ENCODE peak calls at places on chromosomes 5 and 9, in four cellular contexts. I, W, L and E are unnamed samples.

GRCh38 chr5:135110941-135111596 is 77.0 kb upstream of the PITX1 start:
- DNase-seq in W (peak; percentile 87), I (no peak), L (no peak), E (peak; percentile 52)

GRCh38 chr5:103881560-103881959 is 319.0 kb upstream of the NUDT12 start:
- DNase-seq in L (no peak), I (no peak), W (no peak), E (no peak)

GRCh38 chr5:41871866-41872265 is 1.6 kb upstream of the OXCT1 start:
- DNase-seq in L (peak; percentile 33), I (peak; percentile 82), W (peak; percentile 41), E (no peak)

GRCh38 chr9:1946506-1946905 is 68.6 kb upstream of the SMARCA2 start:
- DNase-seq in L (no peak), W (no peak), I (no peak), E (no peak)

GRCh38 chr5:37709020-37709419 is 130.8 kb downstream of the GDNF start:
- DNase-seq in I (no peak), L (no peak), W (no peak), E (no peak)

GRCh38 chr5:136364307-136364706 is 1.0 kb downstream of the TRPC7 start:
- DNase-seq in L (no peak), W (no peak), I (no peak), E (no peak)

GRCh38 chr9:110894731-110895130 is 143.5 kb downstream of the LPAR1 start:
- DNase-seq in I (no peak), L (no peak), W (no peak), E (no peak)

GRCh38 chr5:152271420-152271819 is 133.7 kb downstream of the NMUR2 start:
- DNase-seq in L (no peak), I (peak; percentile 52), W (peak; percentile 45), E (peak; percentile 3)

GRCh38 chr5:169904059-169904458 is 76.2 kb downstream of the INSYN2B start:
- DNase-seq in L (peak; percentile 31), I (peak; percentile 54), W (peak; percentile 18), E (no peak)

GRCh38 chr5:6783787-6784186 is 70.6 kb downstream of the TENT4A start:
- DNase-seq in W (no peak), L (no peak), I (no peak), E (no peak)

DNA sequence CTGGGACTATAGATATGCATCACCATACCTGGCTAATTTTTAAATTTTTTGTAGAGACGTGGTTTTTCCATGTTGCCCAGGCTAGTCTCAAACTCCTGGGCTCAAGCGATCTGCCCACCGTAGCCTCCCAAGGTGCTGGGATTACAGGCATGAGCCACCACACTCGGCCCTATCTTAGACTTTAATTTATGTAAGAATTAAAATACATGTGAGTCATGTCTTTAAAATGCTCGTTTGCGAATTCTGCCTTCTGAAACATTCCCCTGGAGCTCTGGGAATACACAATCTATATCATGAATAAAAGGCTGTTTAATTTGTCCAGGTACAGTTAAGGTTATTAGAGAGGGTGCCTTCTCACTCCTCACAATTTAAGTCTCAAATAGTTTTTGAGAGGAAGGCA is 32.8 kb downstream of the RHOBTB3 start:
- DNase-seq in W (no peak), I (no peak), L (no peak), E (no peak)
- TF ChIP-seq POLR2A in W (no peak), I (no peak), L (no peak), E (no peak)

GRCh38 chr9:111936391-111936790 is 39.8 kb downstream of the UGCG start:
- DNase-seq in I (no peak), W (no peak), L (no peak), E (no peak)
- TF ChIP-seq POLR2A in I (no peak), W (no peak), L (no peak), E (no peak)

DNA sequence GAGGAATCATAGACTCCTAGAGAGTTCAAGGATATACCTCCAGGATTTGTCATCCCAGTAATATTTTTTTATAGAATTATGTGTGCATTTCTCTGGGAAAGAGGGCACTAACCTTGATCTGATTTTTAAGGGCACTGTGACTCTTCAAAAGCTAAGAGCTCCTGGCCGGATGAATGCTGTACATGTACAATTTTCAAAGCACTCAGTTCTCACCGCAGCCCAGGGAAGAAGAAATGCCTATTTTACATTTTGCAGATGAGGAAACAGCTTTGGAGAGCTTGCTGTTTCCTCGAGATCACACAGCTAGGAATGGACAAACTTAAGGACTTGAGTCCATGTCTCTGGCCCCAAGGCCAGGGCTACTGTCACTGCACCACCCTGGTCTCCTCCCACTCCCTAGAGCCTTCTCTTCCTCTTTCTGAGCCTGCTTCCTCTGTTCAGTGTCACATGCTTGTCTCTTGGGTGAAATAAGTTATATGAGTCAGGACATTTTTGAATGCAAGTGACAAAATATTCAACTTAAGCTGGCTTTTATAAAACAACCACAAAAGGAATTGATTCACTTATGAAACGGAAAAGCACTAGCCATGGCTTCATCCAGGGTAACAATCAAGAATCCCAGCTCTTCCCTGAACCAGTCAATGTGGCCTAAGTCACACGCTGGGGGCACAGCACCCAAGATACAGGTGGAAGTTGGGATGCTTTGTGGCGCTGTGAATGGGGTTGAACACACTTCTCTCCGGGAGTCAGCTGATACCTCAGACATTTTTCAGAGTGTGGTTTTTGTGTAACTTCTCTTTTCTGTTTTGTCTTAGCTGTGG is 45.6 kb upstream of the TGFBR1 start:
- DNase-seq in W (peak; percentile 64), I (no peak), L (no peak), E (no peak)
- TF ChIP-seq POLR2A in W (no peak), I (no peak), L (no peak), E (no peak)

DNA sequence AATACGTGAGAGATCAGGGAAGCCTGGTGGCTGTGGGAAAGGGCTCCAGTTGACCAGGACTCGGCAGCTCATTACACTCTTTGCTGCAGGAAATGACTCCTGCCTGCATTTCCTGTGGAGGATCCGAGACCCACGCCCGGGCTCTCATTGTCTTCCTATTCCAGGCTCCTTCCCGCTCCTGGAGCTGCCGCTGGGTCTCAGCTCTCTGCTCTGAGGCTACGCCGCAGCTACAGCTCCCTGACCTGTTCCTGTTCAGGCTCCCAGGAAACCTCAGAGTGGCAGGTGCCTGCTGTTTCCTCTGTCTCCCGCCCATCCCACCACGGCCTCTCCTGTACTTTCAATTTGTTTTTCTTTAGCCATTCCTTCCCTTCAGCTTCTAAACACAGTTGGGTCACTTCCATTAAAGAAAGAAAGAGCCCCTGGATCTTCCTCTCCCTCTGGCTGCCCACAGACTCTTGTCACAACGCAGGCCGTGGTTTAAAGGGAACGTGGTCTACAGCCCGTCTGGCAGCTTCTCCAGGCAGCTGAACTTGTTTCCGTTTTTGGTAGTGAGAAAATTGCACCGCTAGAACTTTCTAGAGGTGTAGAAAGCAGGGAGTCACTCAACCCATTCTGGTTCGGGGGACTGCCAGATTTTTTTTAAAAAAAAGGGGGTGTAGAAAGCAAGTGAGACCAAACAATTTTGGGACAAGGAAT is 71.4 kb downstream of the IL6ST start:
- DNase-seq in W (no peak), L (no peak), I (peak; percentile 31), E (peak; percentile 42)
- TF ChIP-seq POLR2A in W (no peak), L (no peak), I (no peak), E (no peak)

DNA sequence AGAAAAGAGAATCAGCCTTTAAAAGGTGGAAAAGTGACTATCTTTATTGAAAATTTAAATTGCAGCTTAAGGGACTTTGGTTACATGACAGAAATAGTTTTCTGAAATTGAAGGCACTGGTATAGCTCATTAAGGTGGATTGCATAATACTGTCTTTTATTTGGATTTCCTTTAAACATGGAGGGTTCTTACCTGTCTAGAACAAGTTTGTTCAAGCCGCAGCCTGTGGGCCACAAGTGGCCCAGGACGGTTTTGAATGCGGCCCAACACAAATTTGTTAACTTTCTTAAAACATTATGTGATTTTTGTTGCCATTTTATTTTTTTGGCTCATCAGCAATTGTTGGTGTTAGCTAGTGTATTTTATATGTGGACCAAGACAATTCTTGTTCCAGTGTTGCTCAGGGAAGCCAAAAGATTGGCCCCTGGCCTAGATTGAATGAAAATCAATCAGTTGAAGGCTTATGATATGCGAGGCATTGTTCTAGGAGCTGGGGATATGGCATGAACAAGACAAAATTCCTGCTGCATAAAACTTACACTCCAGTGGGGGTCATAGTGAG is 18.0 kb downstream of the NNT start:
- DNase-seq in W (no peak), I (peak; percentile 60), L (no peak), E (no peak)
- TF ChIP-seq POLR2A in W (no peak), I (no peak), L (no peak), E (no peak)

DNA sequence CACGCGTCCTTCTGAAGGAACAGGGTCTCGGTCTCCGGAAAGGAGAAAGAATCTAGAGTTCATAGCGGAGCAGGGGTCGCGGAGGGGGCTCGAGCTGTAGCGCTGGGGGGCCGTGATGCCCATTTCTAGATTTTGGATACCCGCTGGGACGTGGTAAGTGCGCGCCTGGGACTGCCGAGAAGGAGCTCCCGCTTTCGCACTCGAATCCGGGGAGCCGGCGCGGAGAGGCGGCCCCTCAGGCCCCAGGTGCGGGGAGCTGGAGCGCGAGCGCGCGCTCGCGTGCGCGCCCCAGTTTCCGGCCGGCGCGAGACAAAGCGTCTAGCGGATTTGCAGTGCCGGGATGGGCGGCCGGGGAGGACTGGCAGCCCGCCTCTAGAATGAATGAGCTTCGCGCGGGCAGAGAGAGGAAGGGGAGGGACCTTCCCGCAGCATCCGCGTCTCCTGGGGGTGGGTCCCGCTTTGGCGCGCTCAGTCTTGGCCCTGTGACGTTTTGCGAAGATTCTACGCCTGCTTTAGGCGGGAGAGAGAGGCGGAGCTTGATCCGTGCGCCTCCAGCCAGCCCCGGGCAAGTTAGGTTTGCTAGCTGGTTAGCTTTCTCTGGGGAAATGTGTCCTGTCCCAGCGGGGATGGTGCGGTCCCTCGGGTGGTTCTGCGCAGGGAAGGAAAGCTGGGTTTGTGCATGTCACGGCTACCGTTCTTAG is 1.2 kb downstream of the LMNB1 start:
- DNase-seq in W (peak; percentile 84), L (peak; percentile 95), I (peak; percentile 75), E (peak; percentile 69)
- TF ChIP-seq POLR2A in W (no peak), L (peak; percentile 39), I (peak; percentile 46), E (peak; percentile 69)